ENCODE peak calls at places on chromosomes 13 and 19, in five cellular contexts. One of them, this sample, is unnamed.

GRCh38 chr13:113304121-113304520 is 7.1 kb downstream of the LAMP1 start:
- DNase-seq in Caco-2: no peak
- DNase-seq in progenitor cell of endocrine pancreas: no peak
- DNase-seq in BE2C: no peak
- DNase-seq in HFF-Myc: no peak
- DNase-seq in this sample: no peak

GRCh38 chr13:100549316-100549715 is 39.3 kb downstream of the GGACT start:
- DNase-seq in Caco-2: no peak
- DNase-seq in progenitor cell of endocrine pancreas: no peak
- DNase-seq in BE2C: no peak
- DNase-seq in HFF-Myc: no peak
- DNase-seq in this sample: no peak

GRCh38 chr13:90947976-90948375 is 399.5 kb upstream of the MIR17HG start:
- DNase-seq in HFF-Myc: no peak
- DNase-seq in BE2C: no peak
- DNase-seq in Caco-2: no peak
- DNase-seq in progenitor cell of endocrine pancreas: no peak
- DNase-seq in this sample: no peak

GRCh38 chr13:28655566-28655965 is 3.4 kb upstream of the POMP start:
- DNase-seq in progenitor cell of endocrine pancreas: no peak
- DNase-seq in BE2C: no peak
- DNase-seq in HFF-Myc: no peak
- DNase-seq in Caco-2: no peak
- DNase-seq in this sample: no peak

GRCh38 chr19:27748551-27749152 is 1464.3 kb downstream of the UQCRFS1 start:
- DNase-seq in progenitor cell of endocrine pancreas: no peak
- DNase-seq in HFF-Myc: no peak
- DNase-seq in Caco-2: no peak
- DNase-seq in BE2C: no peak
- DNase-seq in this sample: no peak

GRCh38 chr19:2038284-2039081 is 12.6 kb downstream of the MKNK2 start:
- DNase-seq in HFF-Myc: no peak
- DNase-seq in BE2C: no peak
- DNase-seq in progenitor cell of endocrine pancreas: no peak
- DNase-seq in Caco-2: peak; percentile 41
- DNase-seq in this sample: no peak

GRCh38 chr19:4067396-4068057 is 828 bp upstream of the ZBTB7A start:
- DNase-seq in progenitor cell of endocrine pancreas: no peak
- DNase-seq in BE2C: peak; percentile 52
- DNase-seq in HFF-Myc: no peak
- DNase-seq in Caco-2: no peak
- DNase-seq in this sample: no peak

GRCh38 chr19:33756177-33756576 is 40.5 kb upstream of the KCTD15 start:
- DNase-seq in BE2C: no peak
- DNase-seq in progenitor cell of endocrine pancreas: no peak
- DNase-seq in Caco-2: no peak
- DNase-seq in HFF-Myc: no peak
- DNase-seq in this sample: no peak

GRCh38 chr13:47455581-47455980 is 545.5 kb downstream of the SUCLA2 start:
- DNase-seq in Caco-2: no peak
- DNase-seq in progenitor cell of endocrine pancreas: no peak
- DNase-seq in BE2C: peak; percentile 14
- DNase-seq in HFF-Myc: no peak
- DNase-seq in this sample: no peak

GRCh38 chr19:17938092-17938845 is 5.5 kb downstream of the CCDC124 start:
- DNase-seq in BE2C: peak; percentile 84
- DNase-seq in HFF-Myc: peak; percentile 70
- DNase-seq in Caco-2: peak; percentile 70
- DNase-seq in progenitor cell of endocrine pancreas: peak; percentile 75
- DNase-seq in this sample: peak; percentile 85

GRCh38 chr13:109140054-109140776 is 510.8 kb downstream of the MYO16 start:
- DNase-seq in BE2C: no peak
- DNase-seq in Caco-2: no peak
- DNase-seq in progenitor cell of endocrine pancreas: no peak
- DNase-seq in HFF-Myc: no peak
- DNase-seq in this sample: no peak

DNA sequence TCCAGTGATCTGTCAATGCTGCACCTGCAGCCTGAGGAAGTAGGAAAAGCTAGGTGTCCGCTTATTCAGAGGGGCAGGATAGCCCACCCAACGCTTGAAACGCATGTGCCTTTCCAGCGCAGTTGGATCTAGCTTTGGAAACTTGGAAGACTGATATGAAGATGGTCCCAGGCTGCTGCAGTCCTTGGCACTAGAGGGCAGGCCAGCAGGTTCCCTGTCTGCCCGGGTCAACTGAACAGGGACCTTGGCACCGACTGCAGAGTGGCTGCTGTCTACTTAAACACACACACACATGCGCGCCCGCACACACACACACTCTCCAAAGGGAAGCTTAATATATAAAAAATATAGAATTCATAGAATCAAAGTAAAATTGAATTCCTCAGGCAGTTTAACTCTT is 100.0 kb downstream of the TSHZ3 start:
- DNase-seq in progenitor cell of endocrine pancreas: no peak
- DNase-seq in BE2C: no peak
- DNase-seq in Caco-2: no peak
- DNase-seq in HFF-Myc: no peak
- DNase-seq in this sample: no peak
- TF ChIP-seq CTCF in progenitor cell of endocrine pancreas: no peak
- TF ChIP-seq CTCF in BE2C: peak; percentile 7
- TF ChIP-seq CTCF in Caco-2: no peak
- TF ChIP-seq CTCF in HFF-Myc: peak; percentile 2
- TF ChIP-seq CTCF in this sample: no peak

GRCh38 chr19:38329651-38330050 is 6.0 kb upstream of the CATSPERG start:
- DNase-seq in BE2C: no peak
- DNase-seq in progenitor cell of endocrine pancreas: no peak
- DNase-seq in Caco-2: no peak
- DNase-seq in HFF-Myc: no peak
- DNase-seq in this sample: no peak
- TF ChIP-seq CTCF in BE2C: no peak
- TF ChIP-seq CTCF in progenitor cell of endocrine pancreas: no peak
- TF ChIP-seq CTCF in Caco-2: no peak
- TF ChIP-seq CTCF in HFF-Myc: no peak
- TF ChIP-seq CTCF in this sample: no peak

GRCh38 chr19:14733574-14733973 is 43.7 kb downstream of the ZNF333 start:
- DNase-seq in HFF-Myc: no peak
- DNase-seq in Caco-2: no peak
- DNase-seq in progenitor cell of endocrine pancreas: no peak
- DNase-seq in BE2C: no peak
- DNase-seq in this sample: no peak

GRCh38 chr19:14731200-14731599 is 41.4 kb downstream of the ZNF333 start:
- DNase-seq in Caco-2: no peak
- DNase-seq in progenitor cell of endocrine pancreas: no peak
- DNase-seq in HFF-Myc: no peak
- DNase-seq in BE2C: no peak
- DNase-seq in this sample: no peak

GRCh38 chr19:14732510-14732909 is 42.7 kb downstream of the ZNF333 start:
- DNase-seq in Caco-2: no peak
- DNase-seq in progenitor cell of endocrine pancreas: no peak
- DNase-seq in BE2C: no peak
- DNase-seq in HFF-Myc: no peak
- DNase-seq in this sample: no peak

GRCh38 chr19:14735915-14736314 is 42.4 kb downstream of the ADGRE2 start:
- DNase-seq in Caco-2: no peak
- DNase-seq in HFF-Myc: no peak
- DNase-seq in BE2C: no peak
- DNase-seq in progenitor cell of endocrine pancreas: no peak
- DNase-seq in this sample: no peak
- TF ChIP-seq CTCF in Caco-2: no peak
- TF ChIP-seq CTCF in HFF-Myc: no peak
- TF ChIP-seq CTCF in BE2C: no peak
- TF ChIP-seq CTCF in progenitor cell of endocrine pancreas: no peak
- TF ChIP-seq CTCF in this sample: no peak

DNA sequence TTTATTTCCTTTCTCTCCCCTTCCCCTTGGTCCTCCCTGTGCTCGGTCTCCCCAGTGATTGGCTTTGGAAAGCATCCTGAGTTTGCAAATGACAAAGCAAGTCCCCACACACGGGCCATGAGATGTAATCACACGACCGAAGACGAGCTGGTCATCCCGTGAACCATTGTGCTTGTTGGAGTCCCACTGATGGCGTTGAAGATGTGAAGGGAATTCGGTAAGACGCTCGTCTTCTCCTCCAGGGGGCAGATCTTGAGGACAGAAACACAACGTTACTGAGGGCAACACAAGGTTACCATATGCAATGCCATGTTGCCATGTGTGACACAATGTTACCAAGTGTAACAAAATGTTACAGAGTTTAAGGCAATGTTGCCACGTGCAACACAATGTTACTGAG is 42.0 kb upstream of the SLC15A1 start:
- DNase-seq in Caco-2: no peak
- DNase-seq in BE2C: no peak
- DNase-seq in progenitor cell of endocrine pancreas: no peak
- DNase-seq in HFF-Myc: no peak
- DNase-seq in this sample: no peak
- TF ChIP-seq CTCF in Caco-2: no peak
- TF ChIP-seq CTCF in BE2C: peak; percentile 9
- TF ChIP-seq CTCF in progenitor cell of endocrine pancreas: no peak
- TF ChIP-seq CTCF in HFF-Myc: no peak
- TF ChIP-seq CTCF in this sample: no peak

GRCh38 chr19:48444129-48444932 is 1.5 kb upstream of the GRWD1 start:
- DNase-seq in BE2C: no peak
- DNase-seq in Caco-2: no peak
- DNase-seq in HFF-Myc: no peak
- DNase-seq in progenitor cell of endocrine pancreas: no peak
- DNase-seq in this sample: no peak

GRCh38 chr19:48446579-48446978 is 796 bp downstream of the GRWD1 start:
- DNase-seq in Caco-2: no peak
- DNase-seq in BE2C: no peak
- DNase-seq in progenitor cell of endocrine pancreas: no peak
- DNase-seq in HFF-Myc: no peak
- DNase-seq in this sample: no peak

GRCh38 chr19:48445256-48445605 is 552 bp upstream of the GRWD1 start:
- DNase-seq in HFF-Myc: peak; percentile 81
- DNase-seq in Caco-2: peak; percentile 72
- DNase-seq in BE2C: peak; percentile 69
- DNase-seq in progenitor cell of endocrine pancreas: no peak
- DNase-seq in this sample: no peak

GRCh38 chr19:48444933-48445194 is 919 bp upstream of the GRWD1 start:
- DNase-seq in Caco-2: no peak
- DNase-seq in BE2C: no peak
- DNase-seq in HFF-Myc: no peak
- DNase-seq in progenitor cell of endocrine pancreas: no peak
- DNase-seq in this sample: no peak

DNA sequence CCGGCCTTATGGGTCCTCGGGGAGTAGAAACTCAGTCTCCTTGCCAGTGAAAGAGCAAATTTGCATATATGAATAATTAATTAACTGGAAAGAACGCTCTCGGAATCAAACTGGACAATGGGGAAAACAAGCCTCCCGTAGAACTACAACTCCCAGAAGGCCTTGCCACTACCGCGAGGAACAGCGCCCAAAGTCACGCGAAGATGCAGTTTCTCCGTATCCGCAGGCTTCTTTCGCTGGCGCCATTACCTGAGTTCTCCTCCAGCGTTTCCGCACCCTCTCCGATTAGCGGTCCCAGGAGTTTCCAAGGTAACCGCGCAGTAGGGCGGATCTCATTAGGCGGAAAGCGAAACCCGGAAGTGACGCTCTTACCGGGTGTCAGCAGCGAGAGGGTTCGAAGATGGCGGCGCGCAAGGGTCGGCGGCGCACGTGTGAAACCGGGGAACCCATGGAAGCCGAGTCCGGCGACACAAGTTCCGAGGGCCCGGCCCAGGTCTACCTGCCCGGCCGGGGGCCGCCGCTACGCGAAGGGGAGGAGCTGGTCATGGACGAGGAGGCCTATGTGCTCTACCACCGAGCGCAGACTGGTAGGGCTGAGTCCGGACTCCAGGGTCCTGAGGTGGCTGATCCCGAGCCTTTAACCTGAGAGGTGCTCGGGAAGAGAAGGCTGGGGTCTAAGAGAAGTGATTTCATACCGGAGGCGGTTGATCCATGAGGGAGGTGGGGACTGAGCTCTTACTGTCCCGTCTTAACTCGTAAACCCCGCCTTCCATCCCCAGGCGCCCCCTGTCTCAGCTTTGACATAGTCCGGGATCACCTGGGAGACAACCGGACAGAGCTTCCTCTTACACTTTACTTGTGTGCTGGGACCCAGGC is at the start of gene GRWD1:
- DNase-seq in Caco-2: peak; percentile 97
- DNase-seq in BE2C: peak; percentile 91
- DNase-seq in HFF-Myc: peak; percentile 95
- DNase-seq in progenitor cell of endocrine pancreas: peak; percentile 78
- DNase-seq in this sample: peak; percentile 76
- TF ChIP-seq CTCF in Caco-2: no peak
- TF ChIP-seq CTCF in BE2C: peak; percentile 19
- TF ChIP-seq CTCF in HFF-Myc: peak; percentile 15
- TF ChIP-seq CTCF in progenitor cell of endocrine pancreas: no peak
- TF ChIP-seq CTCF in this sample: no peak

This sample was measured in natural killer cell.